ENCODE peak calls at places on chromosomes 11 and 22, in four cellular contexts. One of them, this sample, is unnamed. For H3K36me3, the result is how much of the 10 kb centered on the place peaks cover.

GRCh38 chr11:35820614-35821013 is 123.2 kb upstream of the LDLRAD3 start:
- DNase-seq in cardiac muscle cell: no peak
- DNase-seq in mesendoderm: no peak
- DNase-seq in bronchial epithelial cell: no peak
- DNase-seq in this sample: no peak

GRCh38 chr22:17213976-17214375 is 5.3 kb downstream of the ADA2 start:
- DNase-seq in cardiac muscle cell: peak
- DNase-seq in mesendoderm: peak
- DNase-seq in bronchial epithelial cell: no peak
- DNase-seq in this sample: peak

GRCh38 chr11:105553015-105553414 is 56.9 kb upstream of the GRIA4 start:
- DNase-seq in cardiac muscle cell: no peak
- DNase-seq in bronchial epithelial cell: peak
- DNase-seq in mesendoderm: no peak
- DNase-seq in this sample: no peak

GRCh38 chr11:27571151-27571840 is 64.7 kb upstream of the LIN7C start:
- DNase-seq in cardiac muscle cell: peak
- DNase-seq in mesendoderm: peak
- DNase-seq in bronchial epithelial cell: no peak
- DNase-seq in this sample: no peak

GRCh38 chr22:35589071-35589735 is 27.9 kb downstream of the MB start:
- DNase-seq in bronchial epithelial cell: peak
- DNase-seq in mesendoderm: peak
- DNase-seq in cardiac muscle cell: no peak
- DNase-seq in this sample: peak

GRCh38 chr11:93526058-93526633 is 17.0 kb downstream of the SMCO4 start:
- DNase-seq in mesendoderm: no peak
- DNase-seq in bronchial epithelial cell: no peak
- DNase-seq in cardiac muscle cell: no peak
- DNase-seq in this sample: no peak

GRCh38 chr11:120055646-120056045 is 82.3 kb downstream of the TRIM29 start:
- DNase-seq in cardiac muscle cell: peak
- DNase-seq in mesendoderm: peak
- DNase-seq in bronchial epithelial cell: peak
- DNase-seq in this sample: no peak

GRCh38 chr11:75795276-75796090 is 19.5 kb upstream of the UVRAG start:
- DNase-seq in cardiac muscle cell: no peak
- DNase-seq in mesendoderm: peak
- DNase-seq in bronchial epithelial cell: no peak
- DNase-seq in this sample: no peak

GRCh38 chr11:45052361-45052760 is 94.1 kb upstream of the PRDM11 start:
- DNase-seq in bronchial epithelial cell: no peak
- DNase-seq in cardiac muscle cell: no peak
- DNase-seq in mesendoderm: no peak
- DNase-seq in this sample: no peak

GRCh38 chr11:34466802-34467488 is 28.2 kb downstream of the CAT start:
- DNase-seq in cardiac muscle cell: no peak
- DNase-seq in mesendoderm: peak
- DNase-seq in bronchial epithelial cell: no peak
- DNase-seq in this sample: no peak

GRCh38 chr11:103863497-103863896 is 172.9 kb upstream of the DDI1 start:
- DNase-seq in bronchial epithelial cell: peak
- DNase-seq in cardiac muscle cell: no peak
- DNase-seq in mesendoderm: no peak
- DNase-seq in this sample: no peak

GRCh38 chr11:30984827-30985226 is 384.7 kb downstream of the DCDC1 start:
- DNase-seq in cardiac muscle cell: no peak
- DNase-seq in bronchial epithelial cell: no peak
- DNase-seq in mesendoderm: no peak
- DNase-seq in this sample: no peak

GRCh38 chr11:60717956-60718355 is 6.6 kb upstream of the MS4A18 start:
- DNase-seq in mesendoderm: no peak
- DNase-seq in cardiac muscle cell: no peak
- DNase-seq in bronchial epithelial cell: no peak
- DNase-seq in this sample: no peak

GRCh38 chr11:56782167-56782847 is 33.8 kb upstream of the OR9G4 start:
- DNase-seq in cardiac muscle cell: no peak
- DNase-seq in mesendoderm: no peak
- DNase-seq in bronchial epithelial cell: no peak
- DNase-seq in this sample: no peak

GRCh38 chr11:67240575-67241389 is 25.5 kb upstream of the GRK2 start:
- DNase-seq in cardiac muscle cell: peak
- DNase-seq in bronchial epithelial cell: peak
- DNase-seq in mesendoderm: peak
- DNase-seq in this sample: peak

GRCh38 chr22:34105461-34106062 is 185.3 kb upstream of the LARGE1 start:
- DNase-seq in cardiac muscle cell: peak
- DNase-seq in mesendoderm: peak
- DNase-seq in bronchial epithelial cell: peak
- DNase-seq in this sample: peak

GRCh38 chr22:34113381-34113780 is 193.1 kb upstream of the LARGE1 start:
- DNase-seq in mesendoderm: no peak
- DNase-seq in cardiac muscle cell: no peak
- DNase-seq in bronchial epithelial cell: no peak
- DNase-seq in this sample: no peak

GRCh38 chr22:34111210-34111824 is 191.0 kb upstream of the LARGE1 start:
- DNase-seq in bronchial epithelial cell: peak
- DNase-seq in mesendoderm: peak
- DNase-seq in cardiac muscle cell: peak
- DNase-seq in this sample: peak

GRCh38 chr22:34102633-34103032 is 182.4 kb upstream of the LARGE1 start:
- DNase-seq in cardiac muscle cell: peak
- DNase-seq in bronchial epithelial cell: no peak
- DNase-seq in mesendoderm: peak
- DNase-seq in this sample: no peak

GRCh38 chr22:34108168-34108567 is 187.9 kb upstream of the LARGE1 start:
- DNase-seq in bronchial epithelial cell: no peak
- DNase-seq in mesendoderm: no peak
- DNase-seq in cardiac muscle cell: no peak
- DNase-seq in this sample: no peak
- H3K36me3 ChIP-seq in bronchial epithelial cell: under half
- H3K36me3 ChIP-seq in mesendoderm: under half
- H3K36me3 ChIP-seq in cardiac muscle cell: under half
- H3K36me3 ChIP-seq in this sample: under half

GRCh38 chr11:19199037-19199436 is 2.7 kb downstream of the CSRP3 start:
- DNase-seq in bronchial epithelial cell: no peak
- DNase-seq in cardiac muscle cell: no peak
- DNase-seq in mesendoderm: no peak
- DNase-seq in this sample: no peak

GRCh38 chr11:19194620-19195308 is 7.0 kb downstream of the CSRP3 start:
- DNase-seq in mesendoderm: no peak
- DNase-seq in bronchial epithelial cell: no peak
- DNase-seq in cardiac muscle cell: no peak
- DNase-seq in this sample: no peak

GRCh38 chr11:19196458-19196857 is 5.3 kb downstream of the CSRP3 start:
- DNase-seq in mesendoderm: no peak
- DNase-seq in bronchial epithelial cell: no peak
- DNase-seq in cardiac muscle cell: no peak
- DNase-seq in this sample: peak

GRCh38 chr11:19191530-19192169 is 10.1 kb downstream of the CSRP3 start:
- DNase-seq in mesendoderm: peak
- DNase-seq in cardiac muscle cell: peak
- DNase-seq in bronchial epithelial cell: no peak
- DNase-seq in this sample: peak

GRCh38 chr11:19193916-19194315 is 7.9 kb downstream of the CSRP3 start:
- DNase-seq in cardiac muscle cell: no peak
- DNase-seq in bronchial epithelial cell: no peak
- DNase-seq in mesendoderm: no peak
- DNase-seq in this sample: no peak
- H3K36me3 ChIP-seq in cardiac muscle cell: under half
- H3K36me3 ChIP-seq in bronchial epithelial cell: under half
- H3K36me3 ChIP-seq in mesendoderm: under half
- H3K36me3 ChIP-seq in this sample: under half

GRCh38 chr22:24121938-24122337 is 59.3 kb upstream of the SUSD2 start:
- DNase-seq in cardiac muscle cell: no peak
- DNase-seq in bronchial epithelial cell: no peak
- DNase-seq in mesendoderm: no peak
- DNase-seq in this sample: no peak

GRCh38 chr22:24118689-24119384 is 62.5 kb upstream of the SUSD2 start:
- DNase-seq in bronchial epithelial cell: no peak
- DNase-seq in cardiac muscle cell: no peak
- DNase-seq in mesendoderm: no peak
- DNase-seq in this sample: no peak

GRCh38 chr22:24119476-24119875 is 61.8 kb upstream of the SUSD2 start:
- DNase-seq in mesendoderm: no peak
- DNase-seq in bronchial epithelial cell: no peak
- DNase-seq in cardiac muscle cell: no peak
- DNase-seq in this sample: no peak

GRCh38 chr22:24117942-24118341 is 63.3 kb upstream of the SUSD2 start:
- DNase-seq in bronchial epithelial cell: no peak
- DNase-seq in mesendoderm: peak
- DNase-seq in cardiac muscle cell: no peak
- DNase-seq in this sample: no peak

DNA sequence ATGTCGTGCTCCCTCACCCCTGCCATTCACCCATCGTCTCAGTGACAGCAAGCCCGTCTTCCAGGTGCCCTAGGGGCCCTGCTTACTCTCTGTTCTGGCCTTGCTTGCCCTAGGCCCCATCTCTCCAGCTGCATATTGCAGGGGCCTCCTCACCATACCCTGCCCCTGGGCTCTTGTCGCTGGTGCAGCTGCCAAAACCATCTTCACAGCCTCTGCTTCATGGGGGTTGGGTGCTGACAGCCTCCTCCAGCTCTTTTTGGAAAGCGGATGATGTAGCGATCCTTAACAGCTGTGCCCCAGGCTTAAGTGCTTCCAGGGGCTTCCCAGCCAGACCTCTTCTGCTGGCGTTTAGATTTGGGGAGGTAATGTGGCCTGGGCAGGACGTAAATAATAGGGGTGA is 61.3 kb upstream of the SUSD2 start:
- DNase-seq in mesendoderm: no peak
- DNase-seq in cardiac muscle cell: peak
- DNase-seq in bronchial epithelial cell: no peak
- DNase-seq in this sample: no peak
- H3K36me3 ChIP-seq in mesendoderm: under half
- H3K36me3 ChIP-seq in cardiac muscle cell: under half
- H3K36me3 ChIP-seq in bronchial epithelial cell: under half
- H3K36me3 ChIP-seq in this sample: under half

DNA sequence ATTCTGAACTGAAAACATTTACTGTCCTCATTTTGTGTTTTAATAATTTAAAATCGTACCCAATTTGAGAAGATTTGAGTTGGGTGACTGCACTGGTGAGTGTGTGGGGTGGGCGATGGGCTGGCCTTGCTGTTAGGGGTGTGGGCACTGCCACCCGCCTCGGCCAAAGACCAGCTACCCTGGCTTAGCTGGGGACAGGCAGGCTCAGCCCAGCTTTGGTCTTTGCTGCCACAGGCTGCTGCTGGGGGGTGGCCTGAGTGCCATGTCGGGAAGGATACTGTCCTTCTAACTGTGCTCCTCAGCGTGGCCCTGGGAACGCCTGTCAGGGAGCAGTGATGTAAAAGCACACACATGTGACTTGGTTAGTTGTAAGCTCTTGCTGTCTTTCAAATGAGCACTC is 22.3 kb downstream of the FAM118A start:
- DNase-seq in mesendoderm: no peak
- DNase-seq in cardiac muscle cell: no peak
- DNase-seq in bronchial epithelial cell: no peak
- DNase-seq in this sample: no peak
- H3K36me3 ChIP-seq in mesendoderm: under half
- H3K36me3 ChIP-seq in cardiac muscle cell: under half
- H3K36me3 ChIP-seq in bronchial epithelial cell: under half
- H3K36me3 ChIP-seq in this sample: under half

GRCh38 chr22:31440681-31441080 is 41.3 kb downstream of the DRG1 start:
- DNase-seq in bronchial epithelial cell: no peak
- DNase-seq in mesendoderm: no peak
- DNase-seq in cardiac muscle cell: no peak
- DNase-seq in this sample: no peak
- H3K36me3 ChIP-seq in bronchial epithelial cell: under half
- H3K36me3 ChIP-seq in mesendoderm: under half
- H3K36me3 ChIP-seq in cardiac muscle cell: half or more
- H3K36me3 ChIP-seq in this sample: under half

GRCh38 chr11:19466314-19466713 is 225.6 kb upstream of the E2F8 start:
- DNase-seq in mesendoderm: no peak
- DNase-seq in cardiac muscle cell: no peak
- DNase-seq in bronchial epithelial cell: no peak
- DNase-seq in this sample: no peak
- H3K36me3 ChIP-seq in mesendoderm: under half
- H3K36me3 ChIP-seq in cardiac muscle cell: under half
- H3K36me3 ChIP-seq in bronchial epithelial cell: under half
- H3K36me3 ChIP-seq in this sample: under half

This sample was measured in gastrocnemius medialis.